ENCODE peak calls at places on chromosomes 3 and 15, in ten cellular contexts. B is KG1, F is NCI-H774, L is H7, D is astrocyte of the hippocampus, R is MV-4-11, P is bronchial epithelial cell, Y is AG20443, O is T-helper 1 cell, H is neural progenitor cell. Z is an unnamed sample.

GRCh38 chr3:97917813-97918536 is 54.3 kb downstream of the RIOX2 start:
- DNase-seq in B (no peak), F (no peak), L (no peak), D (peak), R (no peak), P (peak), Y (peak), O (no peak), H (no peak), Z (no peak)

GRCh38 chr3:119810018-119810435 is 28.1 kb downstream of the NR1I2 start:
- DNase-seq in B (no peak), F (no peak), L (no peak), D (peak), R (peak), P (peak), Y (peak), O (peak), H (no peak), Z (no peak)

GRCh38 chr3:12681586-12682371 is 17.9 kb upstream of the RAF1 start:
- DNase-seq in B (no peak), F (no peak), L (no peak), D (peak), R (peak), P (peak), Y (peak), O (no peak), H (no peak), Z (no peak)

GRCh38 chr15:29612701-29613100 is 209.6 kb downstream of the TJP1 start:
- DNase-seq in B (no peak), F (no peak), L (no peak), D (peak), R (no peak), P (no peak), Y (no peak), O (no peak), H (no peak), Z (no peak)

GRCh38 chr3:119346076-119346496 is 51.9 kb downstream of the ARHGAP31 start:
- DNase-seq in B (no peak), F (no peak), L (no peak), D (no peak), R (no peak), P (no peak), Y (no peak), O (no peak), H (no peak), Z (no peak)

GRCh38 chr3:141240290-141241247 is 8.9 kb downstream of the PXYLP1 start:
- DNase-seq in B (no peak), F (no peak), L (no peak), D (peak), R (no peak), P (peak), Y (peak), O (no peak), H (no peak), Z (no peak)

GRCh38 chr15:97745481-97746071 is 214.9 kb upstream of the ARRDC4 start:
- DNase-seq in B (peak), F (no peak), L (peak), D (no peak), R (peak), P (peak), Y (no peak), O (no peak), H (peak), Z (no peak)

GRCh38 chr3:31531465-31531991 is 1.2 kb upstream of the STT3B start:
- DNase-seq in B (no peak), F (no peak), L (no peak), D (no peak), R (peak), P (peak), Y (no peak), O (no peak), H (no peak), Z (no peak)

GRCh38 chr15:59553879-59554735 is 57.5 kb upstream of the GCNT3 start:
- DNase-seq in B (no peak), F (peak), L (no peak), D (peak), R (no peak), P (peak), Y (peak), O (no peak), H (no peak), Z (no peak)

GRCh38 chr3:177519588-177519987 is 322.3 kb upstream of the TBL1XR1 start:
- DNase-seq in B (no peak), F (no peak), L (no peak), D (no peak), R (no peak), P (no peak), Y (no peak), O (no peak), H (no peak), Z (no peak)

GRCh38 chr3:8644748-8645390 is at the start of gene SSUH2:
- DNase-seq in B (no peak), F (no peak), L (no peak), D (no peak), R (no peak), P (no peak), Y (no peak), O (no peak), H (no peak), Z (no peak)

GRCh38 chr3:133843634-133844033 is 38.0 kb downstream of the SRPRB start:
- DNase-seq in B (no peak), F (no peak), L (no peak), D (peak), R (no peak), P (no peak), Y (peak), O (no peak), H (no peak), Z (no peak)

GRCh38 chr3:48215466-48215865 is 7.8 kb upstream of the CAMP start:
- DNase-seq in B (no peak), F (no peak), L (no peak), D (peak), R (peak), P (no peak), Y (peak), O (no peak), H (no peak), Z (no peak)

GRCh38 chr3:72388644-72389043 is 459.6 kb downstream of the SHQ1 start:
- DNase-seq in B (no peak), F (no peak), L (no peak), D (no peak), R (no peak), P (no peak), Y (no peak), O (no peak), H (no peak), Z (no peak)

GRCh38 chr15:85527907-85528306 is 147.5 kb downstream of the AKAP13 start:
- DNase-seq in B (no peak), F (no peak), L (no peak), D (peak), R (no peak), P (peak), Y (peak), O (no peak), H (no peak), Z (peak)

GRCh38 chr15:38650936-38651327 is 86.3 kb upstream of the RASGRP1 start:
- DNase-seq in B (no peak), F (no peak), L (no peak), D (no peak), R (peak), P (no peak), Y (no peak), O (no peak), H (no peak), Z (no peak)

GRCh38 chr3:192883512-192883911 is 34.1 kb downstream of the MB21D2 start:
- DNase-seq in B (no peak), F (no peak), L (no peak), D (no peak), R (no peak), P (no peak), Y (no peak), O (no peak), H (no peak), Z (no peak)

GRCh38 chr3:66483006-66483928 is 17.6 kb downstream of the LRIG1 start:
- DNase-seq in B (no peak), F (no peak), L (peak), D (peak), R (no peak), P (no peak), Y (peak), O (peak), H (peak), Z (no peak)

GRCh38 chr15:50593761-50594160 is 47.3 kb upstream of the USP50 start:
- DNase-seq in B (no peak), F (no peak), L (no peak), D (no peak), R (no peak), P (no peak), Y (no peak), O (no peak), H (no peak), Z (no peak)

GRCh38 chr3:77053769-77054168 is 13.9 kb downstream of the ROBO2 start:
- DNase-seq in B (no peak), F (no peak), L (no peak), D (no peak), R (no peak), P (no peak), Y (no peak), O (no peak), H (no peak), Z (no peak)

GRCh38 chr3:42670670-42671069 is 14.7 kb upstream of the KLHL40 start:
- DNase-seq in B (no peak), F (no peak), L (no peak), D (no peak), R (no peak), P (no peak), Y (no peak), O (no peak), H (no peak), Z (no peak)

GRCh38 chr3:102225407-102226132 is 209.2 kb upstream of the ZPLD1 start:
- DNase-seq in B (no peak), F (peak), L (peak), D (peak), R (peak), P (peak), Y (peak), O (no peak), H (peak), Z (peak)

GRCh38 chr3:78762121-78762520 is 1005.7 kb downstream of the ROBO1 start:
- DNase-seq in B (no peak), F (no peak), L (no peak), D (no peak), R (no peak), P (no peak), Y (no peak), O (no peak), H (no peak), Z (no peak)

GRCh38 chr3:112303811-112304325 is 9.9 kb upstream of the SLC9C1 start:
- DNase-seq in B (no peak), F (no peak), L (no peak), D (peak), R (peak), P (peak), Y (peak), O (no peak), H (peak), Z (no peak)

GRCh38 chr3:180619723-180620122 is 17.8 kb downstream of the TTC14 start:
- DNase-seq in B (no peak), F (no peak), L (no peak), D (peak), R (no peak), P (no peak), Y (no peak), O (no peak), H (no peak), Z (peak)

GRCh38 chr3:149363053-149363452 is 14.4 kb downstream of the TM4SF1 start:
- DNase-seq in B (no peak), F (no peak), L (no peak), D (no peak), R (no peak), P (peak), Y (peak), O (no peak), H (no peak), Z (no peak)

GRCh38 chr15:75368689-75369239 is 357 bp upstream of the MAN2C1 start:
- DNase-seq in B (no peak), F (no peak), L (peak), D (no peak), R (no peak), P (peak), Y (no peak), O (no peak), H (no peak), Z (no peak)

GRCh38 chr3:94024385-94024784 is 4.0 kb downstream of the STX19 start:
- DNase-seq in B (no peak), F (no peak), L (no peak), D (peak), R (no peak), P (no peak), Y (peak), O (no peak), H (no peak), Z (no peak)

GRCh38 chr3:10964537-10965167 is 27.9 kb upstream of the SLC6A1 start:
- DNase-seq in B (no peak), F (no peak), L (peak), D (peak), R (no peak), P (peak), Y (no peak), O (no peak), H (peak), Z (no peak)

GRCh38 chr3:115666081-115666480 is 42.8 kb downstream of the GAP43 start:
- DNase-seq in B (no peak), F (no peak), L (no peak), D (no peak), R (no peak), P (no peak), Y (no peak), O (no peak), H (no peak), Z (no peak)

GRCh38 chr3:110955301-110955880 is 116.2 kb upstream of the NECTIN3 start:
- DNase-seq in B (no peak), F (no peak), L (no peak), D (no peak), R (no peak), P (peak), Y (peak), O (no peak), H (no peak), Z (no peak)

GRCh38 chr3:16329036-16329791 is 64.2 kb downstream of the OXNAD1 start:
- DNase-seq in B (no peak), F (no peak), L (peak), D (no peak), R (no peak), P (no peak), Y (no peak), O (no peak), H (no peak), Z (no peak)

GRCh38 chr3:80350771-80351170 is 583.0 kb upstream of the ROBO1 start:
- DNase-seq in B (no peak), F (no peak), L (no peak), D (no peak), R (no peak), P (no peak), Y (no peak), O (no peak), H (no peak), Z (no peak)

GRCh38 chr3:152843955-152844354 is 9.0 kb downstream of the P2RY1 start:
- DNase-seq in B (no peak), F (no peak), L (no peak), D (no peak), R (no peak), P (peak), Y (no peak), O (no peak), H (no peak), Z (no peak)

GRCh38 chr3:66661628-66662027 is 160.8 kb upstream of the LRIG1 start:
- DNase-seq in B (no peak), F (no peak), L (no peak), D (no peak), R (no peak), P (no peak), Y (no peak), O (no peak), H (no peak), Z (no peak)

GRCh38 chr15:50107157-50107556 is 11.9 kb downstream of the ATP8B4 start:
- DNase-seq in B (no peak), F (no peak), L (no peak), D (no peak), R (peak), P (no peak), Y (no peak), O (no peak), H (no peak), Z (no peak)

Z was measured in pulmonary artery endothelial cell.